ENCODE peak calls at places on chromosome 15, in nine cellular contexts. Z is transverse colon, O is endothelial cell of umbilical vein, S is lower leg skin, G is IMR-90, N is sigmoid colon, J is adrenal gland, T is heart left ventricle, Q is right lobe of liver. C is an unnamed sample.

GRCh38 chr15:50764331-50765201 is 940 bp downstream of the SPPL2A start:
- DNase-seq in Z (no peak), O (peak), S (no peak), G (peak), N (no peak), J (no peak), T (no peak), Q (no peak), C (no peak)

GRCh38 chr15:62503451-62503850 is 338.4 kb upstream of the C2CD4B start:
- DNase-seq in Z (no peak), O (peak), S (no peak), G (no peak), N (peak), J (peak), T (peak), Q (no peak), C (no peak)

GRCh38 chr15:56243117-56243773 is 434 bp downstream of the RFX7 start:
- DNase-seq in Z (peak), O (peak), S (peak), G (peak), N (peak), J (peak), T (peak), Q (peak), C (no peak)

GRCh38 chr15:85615930-85616329 is 178.8 kb downstream of the KLHL25 start:
- DNase-seq in Z (no peak), O (peak), S (no peak), G (peak), N (no peak), J (no peak), T (no peak), Q (no peak), C (no peak)

GRCh38 chr15:74604983-74605809 is 10.4 kb upstream of the CLK3 start:
- DNase-seq in Z (no peak), O (no peak), S (no peak), G (no peak), N (no peak), J (no peak), T (no peak), Q (no peak), C (no peak)

GRCh38 chr15:59224474-59224873 is 17.8 kb downstream of the LDHAL6B start:
- DNase-seq in Z (peak), O (peak), S (no peak), G (no peak), N (no peak), J (peak), T (peak), Q (no peak), C (no peak)

GRCh38 chr15:41671656-41672636 is 11.7 kb downstream of the MGA start:
- DNase-seq in Z (no peak), O (no peak), S (no peak), G (no peak), N (no peak), J (no peak), T (no peak), Q (no peak), C (no peak)

GRCh38 chr15:87268675-87269074 is 987.9 kb downstream of the NTRK3 start:
- DNase-seq in Z (no peak), O (no peak), S (no peak), G (no peak), N (no peak), J (no peak), T (no peak), Q (no peak), C (no peak)

GRCh38 chr15:73621286-73621826 is 11.8 kb downstream of the NPTN start:
- DNase-seq in Z (no peak), O (no peak), S (no peak), G (no peak), N (no peak), J (no peak), T (no peak), Q (no peak), C (no peak)

GRCh38 chr15:76006136-76006778 is 6.0 kb downstream of the NRG4 start:
- DNase-seq in Z (no peak), O (no peak), S (no peak), G (no peak), N (no peak), J (peak), T (no peak), Q (peak), C (no peak)

GRCh38 chr15:79058260-79058850 is 32.2 kb downstream of the RASGRF1 start:
- DNase-seq in Z (no peak), O (no peak), S (no peak), G (no peak), N (peak), J (no peak), T (no peak), Q (no peak), C (no peak)

GRCh38 chr15:66496951-66497501 is 536 bp downstream of the SNAPC5 start:
- DNase-seq in Z (peak), O (no peak), S (no peak), G (no peak), N (no peak), J (peak), T (no peak), Q (no peak), C (no peak)

GRCh38 chr15:86572368-86572841 is 492.7 kb downstream of the AGBL1 start:
- DNase-seq in Z (no peak), O (no peak), S (no peak), G (no peak), N (no peak), J (no peak), T (peak), Q (no peak), C (no peak)

GRCh38 chr15:66294157-66294931 is 976 bp downstream of the DIS3L start:
- DNase-seq in Z (peak), O (peak), S (no peak), G (peak), N (no peak), J (peak), T (no peak), Q (no peak), C (peak)

GRCh38 chr15:74950078-74951000 is 6.2 kb downstream of the RPP25 start:
- DNase-seq in Z (peak), O (peak), S (peak), G (peak), N (peak), J (peak), T (peak), Q (no peak), C (no peak)

GRCh38 chr15:41927516-41927915 is 33.7 kb upstream of the SPTBN5 start:
- DNase-seq in Z (no peak), O (no peak), S (no peak), G (no peak), N (no peak), J (no peak), T (no peak), Q (no peak), C (no peak)

GRCh38 chr15:63504979-63505841 is 817 bp downstream of the USP3 start:
- DNase-seq in Z (peak), O (peak), S (no peak), G (peak), N (peak), J (peak), T (peak), Q (peak), C (no peak)

GRCh38 chr15:63502137-63502801 is 2.1 kb upstream of the USP3 start:
- DNase-seq in Z (peak), O (peak), S (no peak), G (peak), N (no peak), J (no peak), T (no peak), Q (no peak), C (no peak)

GRCh38 chr15:63504247-63504978 is at the start of gene USP3:
- DNase-seq in Z (peak), O (peak), S (peak), G (peak), N (peak), J (peak), T (peak), Q (peak), C (peak)

GRCh38 chr15:63502843-63503738 is 1.3 kb upstream of the USP3 start:
- DNase-seq in Z (peak), O (peak), S (peak), G (peak), N (peak), J (peak), T (peak), Q (peak), C (peak)

DNA sequence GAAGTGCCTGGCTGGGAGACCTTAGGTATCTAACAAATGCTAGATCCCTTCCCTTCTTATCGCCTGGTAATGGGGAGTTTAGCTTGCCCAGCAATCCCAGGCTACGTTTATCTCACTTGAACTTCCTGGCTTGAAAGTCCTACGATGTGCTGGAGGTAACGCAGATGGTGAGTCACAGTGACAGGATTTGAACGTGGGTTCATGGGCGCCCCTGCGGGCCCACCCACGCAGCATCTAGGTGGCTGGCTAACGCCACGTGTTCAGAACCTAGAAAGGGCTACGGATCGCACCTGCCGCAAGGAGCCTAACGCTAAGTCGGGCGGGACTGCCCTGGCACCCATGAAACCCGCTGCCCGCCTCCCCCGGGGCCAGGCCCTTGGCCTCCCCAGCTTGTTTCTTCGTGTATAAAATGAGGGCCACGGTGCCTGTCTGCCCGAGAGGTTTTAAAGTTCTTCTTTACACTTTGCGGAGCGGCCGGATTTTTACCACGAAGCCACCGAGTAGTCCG is 600 bp upstream of the USP3 start:
- DNase-seq in Z (peak), O (peak), S (no peak), G (peak), N (peak), J (peak), T (no peak), Q (peak), C (no peak)
- TF ChIP-seq POLR2A in Z (no peak), O (no peak), S (no peak), G (peak), N (no peak), J (no peak), T (no peak), Q (peak), C (no peak)

GRCh38 chr15:69298354-69298696 is 387 bp upstream of the PAQR5 start:
- DNase-seq in Z (no peak), O (no peak), S (no peak), G (no peak), N (no peak), J (no peak), T (peak), Q (no peak), C (no peak)
- H3K4me3 ChIP-seq in Z (peak), O (no peak), S (no peak), G (peak), N (no peak), J (peak), T (peak), Q (peak), C (peak)

DNA sequence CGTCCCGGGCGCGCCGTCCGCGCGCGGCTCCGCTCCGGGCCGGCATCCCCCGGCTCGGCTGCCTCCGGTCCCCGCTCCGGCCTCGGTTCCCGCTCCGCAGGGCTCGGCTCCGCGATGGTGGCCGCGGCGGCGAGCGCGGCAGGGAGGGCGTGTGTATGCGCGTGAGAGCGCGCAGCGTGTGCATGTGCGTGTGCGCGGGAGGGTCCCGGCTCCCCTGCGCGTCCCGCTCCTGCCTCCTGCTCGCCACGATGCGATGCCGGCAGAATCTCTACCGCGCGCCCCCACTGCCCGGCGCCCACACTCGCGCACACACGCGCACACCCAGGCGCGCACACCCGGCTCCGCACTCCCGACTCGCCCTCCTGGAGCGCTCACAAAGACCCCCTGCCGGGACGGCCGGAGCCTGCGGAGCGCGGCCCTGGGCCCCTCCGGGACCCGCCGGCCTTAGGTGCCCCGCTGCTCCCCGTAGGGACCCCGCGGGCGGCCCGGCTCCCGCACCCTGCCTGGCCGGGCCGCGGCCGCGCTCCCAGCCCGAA is 186.6 kb upstream of the LINGO1 start:
- DNase-seq in Z (no peak), O (no peak), S (no peak), G (no peak), N (no peak), J (no peak), T (no peak), Q (no peak), C (no peak)
- TF ChIP-seq POLR2A in Z (no peak), O (no peak), S (no peak), G (no peak), N (no peak), J (no peak), T (no peak), Q (no peak), C (no peak)

GRCh38 chr15:100786139-100786531 is 93.5 kb upstream of the ALDH1A3 start:
- DNase-seq in Z (no peak), O (no peak), S (no peak), G (no peak), N (no peak), J (no peak), T (no peak), Q (no peak), C (no peak)

GRCh38 chr15:100786901-100787566 is 92.6 kb upstream of the ALDH1A3 start:
- DNase-seq in Z (no peak), O (no peak), S (no peak), G (no peak), N (no peak), J (peak), T (no peak), Q (no peak), C (no peak)

GRCh38 chr15:100788731-100789105 is 90.9 kb upstream of the ALDH1A3 start:
- DNase-seq in Z (no peak), O (no peak), S (no peak), G (no peak), N (no peak), J (peak), T (no peak), Q (no peak), C (no peak)

GRCh38 chr15:100788080-100788730 is 91.4 kb upstream of the ALDH1A3 start:
- DNase-seq in Z (no peak), O (no peak), S (no peak), G (no peak), N (no peak), J (peak), T (no peak), Q (no peak), C (no peak)

GRCh38 chr15:100787567-100787941 is 92.1 kb upstream of the ALDH1A3 start:
- DNase-seq in Z (no peak), O (no peak), S (no peak), G (no peak), N (no peak), J (peak), T (no peak), Q (no peak), C (no peak)
- H3K4me3 ChIP-seq in Z (no peak), O (no peak), S (no peak), G (no peak), N (no peak), J (no peak), T (no peak), Q (no peak), C (no peak)

GRCh38 chr15:24961967-24962366 is 7.2 kb downstream of the SNRPN start:
- DNase-seq in Z (no peak), O (no peak), S (no peak), G (no peak), N (no peak), J (no peak), T (no peak), Q (no peak), C (no peak)

GRCh38 chr15:24966364-24967103 is 11.7 kb downstream of the SNRPN start:
- DNase-seq in Z (no peak), O (no peak), S (no peak), G (no peak), N (no peak), J (no peak), T (no peak), Q (no peak), C (no peak)

GRCh38 chr15:24957691-24958090 is 2.9 kb downstream of the SNRPN start:
- DNase-seq in Z (no peak), O (no peak), S (no peak), G (no peak), N (no peak), J (no peak), T (no peak), Q (no peak), C (no peak)

GRCh38 chr15:24962880-24963279 is 8.1 kb downstream of the SNRPN start:
- DNase-seq in Z (no peak), O (no peak), S (no peak), G (no peak), N (no peak), J (no peak), T (no peak), Q (no peak), C (no peak)
- TF ChIP-seq POLR2A in Z (no peak), O (no peak), S (no peak), G (no peak), N (no peak), J (no peak), T (no peak), Q (no peak), C (no peak)

DNA sequence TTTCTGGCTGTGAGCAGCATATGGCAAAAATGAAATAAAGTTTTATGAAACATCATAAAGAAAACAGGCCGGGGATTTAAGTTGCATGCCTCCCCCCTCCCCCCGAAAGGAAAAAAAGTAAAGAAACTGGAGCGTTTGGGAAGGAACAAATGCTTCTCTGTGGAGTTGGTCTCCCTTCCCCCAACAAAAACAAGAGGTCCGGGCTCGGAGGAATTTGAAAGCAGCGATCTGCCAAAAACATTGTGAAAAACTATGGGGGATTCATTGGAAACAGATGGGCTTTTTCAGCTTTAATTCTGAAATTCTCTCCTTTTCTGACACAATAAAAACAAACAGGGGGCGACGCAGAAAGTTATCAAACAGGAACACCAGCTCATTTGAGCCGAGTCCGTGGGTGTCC is 17.0 kb downstream of the RGMA start:
- DNase-seq in Z (no peak), O (no peak), S (no peak), G (peak), N (no peak), J (no peak), T (no peak), Q (no peak), C (no peak)
- H3K4me3 ChIP-seq in Z (peak), O (no peak), S (peak), G (peak), N (peak), J (peak), T (peak), Q (peak), C (peak)

GRCh38 chr15:88543065-88543776 is 3.3 kb downstream of the DET1 start:
- DNase-seq in Z (no peak), O (no peak), S (no peak), G (peak), N (no peak), J (no peak), T (no peak), Q (no peak), C (no peak)

GRCh38 chr15:88541709-88542341 is 4.7 kb downstream of the DET1 start:
- DNase-seq in Z (no peak), O (no peak), S (no peak), G (no peak), N (no peak), J (no peak), T (no peak), Q (no peak), C (no peak)

GRCh38 chr15:88542342-88542733 is 4.1 kb downstream of the DET1 start:
- DNase-seq in Z (peak), O (no peak), S (no peak), G (no peak), N (peak), J (no peak), T (peak), Q (no peak), C (no peak)

GRCh38 chr15:88546248-88547129 is at the start of gene DET1:
- DNase-seq in Z (peak), O (peak), S (peak), G (peak), N (peak), J (peak), T (peak), Q (peak), C (peak)
- TF ChIP-seq POLR2A in Z (no peak), O (peak), S (no peak), G (no peak), N (no peak), J (no peak), T (no peak), Q (no peak), C (no peak)

GRCh38 chr15:49154799-49155109 is 645 bp downstream of the COPS2 start:
- DNase-seq in Z (no peak), O (no peak), S (no peak), G (no peak), N (no peak), J (no peak), T (no peak), Q (no peak), C (no peak)

GRCh38 chr15:49154359-49154758 is 1.0 kb downstream of the COPS2 start:
- DNase-seq in Z (no peak), O (no peak), S (no peak), G (no peak), N (no peak), J (no peak), T (no peak), Q (no peak), C (no peak)

GRCh38 chr15:49151831-49152230 is 3.6 kb downstream of the COPS2 start:
- DNase-seq in Z (no peak), O (no peak), S (no peak), G (no peak), N (no peak), J (no peak), T (no peak), Q (no peak), C (no peak)

GRCh38 chr15:49155110-49155833 is at the start of gene COPS2:
- DNase-seq in Z (peak), O (peak), S (peak), G (peak), N (peak), J (peak), T (peak), Q (peak), C (peak)

GRCh38 chr15:49152552-49153337 is 2.7 kb downstream of the COPS2 start:
- DNase-seq in Z (no peak), O (no peak), S (no peak), G (no peak), N (no peak), J (no peak), T (no peak), Q (no peak), C (no peak)
- H3K4me3 ChIP-seq in Z (no peak), O (no peak), S (no peak), G (no peak), N (no peak), J (no peak), T (no peak), Q (no peak), C (no peak)

GRCh38 chr15:60592386-60593339 is 113.7 kb upstream of the ICE2 start:
- DNase-seq in Z (peak), O (peak), S (peak), G (peak), N (peak), J (peak), T (peak), Q (peak), C (peak)
- TF ChIP-seq POLR2A in Z (peak), O (no peak), S (peak), G (peak), N (no peak), J (peak), T (no peak), Q (peak), C (no peak)